ENCODE peak calls at places on chromosome 6, in seven cellular contexts. D is testis, Z is OCI-LY7, U is right lobe of liver, O is prostate gland, J is tibial artery, P is transverse colon. X is an unnamed sample. For H3K4me1 and H3K36me3, the result is how much of the 10 kb centered on the place peaks cover.

GRCh38 chr6:161141173-161141572 is 132.7 kb downstream of the AGPAT4 start:
- DNase-seq in D (no peak), Z (no peak), U (no peak), O (no peak), J (no peak), P (no peak), X (peak)

GRCh38 chr6:22825210-22825609 is 255.8 kb downstream of the HDGFL1 start:
- DNase-seq in D (no peak), Z (no peak), U (no peak), O (no peak), J (no peak), P (no peak), X (no peak)

GRCh38 chr6:11209941-11210340 is 22.5 kb downstream of the NEDD9 start:
- DNase-seq in D (no peak), Z (no peak), U (no peak), O (no peak), J (no peak), P (no peak), X (no peak)

GRCh38 chr6:113596907-113597583 is 260.1 kb upstream of the MARCKS start:
- DNase-seq in D (no peak), Z (peak), U (no peak), O (no peak), J (no peak), P (no peak), X (no peak)

GRCh38 chr6:78268591-78268990 is 598.8 kb upstream of the IRAK1BP1 start:
- DNase-seq in D (no peak), Z (no peak), U (no peak), O (no peak), J (no peak), P (no peak), X (no peak)

GRCh38 chr6:47031656-47032055 is 10.5 kb downstream of the ADGRF1 start:
- DNase-seq in D (no peak), Z (no peak), U (no peak), O (no peak), J (no peak), P (no peak), X (no peak)

GRCh38 chr6:116166369-116166768 is 40.4 kb upstream of the COL10A1 start:
- DNase-seq in D (no peak), Z (no peak), U (no peak), O (no peak), J (no peak), P (no peak), X (no peak)

GRCh38 chr6:148885154-148885870 is 138.5 kb downstream of the UST start:
- DNase-seq in D (no peak), Z (no peak), U (no peak), O (no peak), J (no peak), P (no peak), X (no peak)

GRCh38 chr6:159461998-159462397 is 231.0 kb downstream of the SOD2 start:
- DNase-seq in D (no peak), Z (peak), U (no peak), O (no peak), J (no peak), P (no peak), X (no peak)

GRCh38 chr6:85516168-85516567 is 66.3 kb downstream of the NT5E start:
- DNase-seq in D (no peak), Z (no peak), U (no peak), O (no peak), J (no peak), P (no peak), X (no peak)

GRCh38 chr6:109069746-109070145 is 24.9 kb downstream of the SESN1 start:
- DNase-seq in D (no peak), Z (no peak), U (no peak), O (no peak), J (no peak), P (no peak), X (no peak)

GRCh38 chr6:125918681-125919566 is 37.6 kb upstream of the HINT3 start:
- DNase-seq in D (peak), Z (no peak), U (no peak), O (peak), J (no peak), P (peak), X (peak)

GRCh38 chr6:3749390-3749978 is 2.0 kb downstream of the PXDC1 start:
- DNase-seq in D (no peak), Z (no peak), U (peak), O (peak), J (peak), P (peak), X (peak)

GRCh38 chr6:28597217-28597835 is 71.6 kb downstream of the GPX5 start:
- DNase-seq in D (peak), Z (no peak), U (no peak), O (no peak), J (no peak), P (no peak), X (no peak)

GRCh38 chr6:39790772-39791171 is 1.4 kb upstream of the DAAM2 start:
- DNase-seq in D (no peak), Z (no peak), U (no peak), O (no peak), J (no peak), P (no peak), X (no peak)

GRCh38 chr6:30687659-30688431 is 1.4 kb upstream of the PPP1R18 start:
- DNase-seq in D (no peak), Z (peak), U (peak), O (no peak), J (peak), P (no peak), X (no peak)

GRCh38 chr6:45900808-45901752 is 114.6 kb downstream of the CLIC5 start:
- DNase-seq in D (peak), Z (no peak), U (no peak), O (no peak), J (no peak), P (no peak), X (no peak)

GRCh38 chr6:108518714-108519576 is 41.8 kb upstream of the FOXO3 start:
- DNase-seq in D (no peak), Z (peak), U (no peak), O (no peak), J (no peak), P (no peak), X (no peak)

GRCh38 chr6:72616406-72617015 is 5.4 kb upstream of the KCNQ5 start:
- DNase-seq in D (no peak), Z (peak), U (no peak), O (no peak), J (no peak), P (no peak), X (no peak)

GRCh38 chr6:83868639-83869038 is 9.2 kb downstream of the CYB5R4 start:
- DNase-seq in D (no peak), Z (no peak), U (no peak), O (no peak), J (no peak), P (no peak), X (no peak)

GRCh38 chr6:13354331-13355042 is 26.1 kb upstream of the TBC1D7 start:
- DNase-seq in D (no peak), Z (peak), U (no peak), O (no peak), J (no peak), P (no peak), X (no peak)

GRCh38 chr6:85775883-85776282 is 133.2 kb upstream of the SYNCRIP start:
- DNase-seq in D (no peak), Z (no peak), U (no peak), O (no peak), J (no peak), P (no peak), X (no peak)

GRCh38 chr6:7452898-7453297 is 63.3 kb downstream of the RIOK1 start:
- DNase-seq in D (no peak), Z (no peak), U (no peak), O (no peak), J (no peak), P (no peak), X (no peak)

GRCh38 chr6:90907931-90908655 is 321.2 kb upstream of the MAP3K7 start:
- DNase-seq in D (no peak), Z (no peak), U (no peak), O (peak), J (no peak), P (no peak), X (no peak)

GRCh38 chr6:37239950-37240713 is 17.4 kb upstream of the TBC1D22B start:
- DNase-seq in D (peak), Z (peak), U (peak), O (peak), J (peak), P (peak), X (peak)
- H3K4me1 ChIP-seq in D (under half), Z (under half), U (under half), O (under half), J (under half), P (under half), X (under half)

GRCh38 chr6:32070814-32071466 is 32.7 kb downstream of the CYP21A2 start:
- DNase-seq in D (peak), Z (no peak), U (no peak), O (no peak), J (peak), P (no peak), X (no peak)

GRCh38 chr6:32073613-32074012 is 35.4 kb downstream of the CYP21A2 start:
- DNase-seq in D (no peak), Z (no peak), U (no peak), O (no peak), J (no peak), P (no peak), X (no peak)

GRCh38 chr6:32074996-32075532 is 34.1 kb downstream of the TNXB start:
- DNase-seq in D (no peak), Z (no peak), U (no peak), O (no peak), J (no peak), P (no peak), X (no peak)

GRCh38 chr6:32075781-32076494 is 33.2 kb downstream of the TNXB start:
- DNase-seq in D (no peak), Z (no peak), U (no peak), O (no peak), J (no peak), P (no peak), X (no peak)

GRCh38 chr6:32073066-32073465 is 34.9 kb downstream of the CYP21A2 start:
- DNase-seq in D (no peak), Z (no peak), U (no peak), O (no peak), J (no peak), P (no peak), X (no peak)
- H3K36me3 ChIP-seq in D (under half), Z (under half), U (under half), O (under half), J (half or more), P (under half), X (under half)

DNA sequence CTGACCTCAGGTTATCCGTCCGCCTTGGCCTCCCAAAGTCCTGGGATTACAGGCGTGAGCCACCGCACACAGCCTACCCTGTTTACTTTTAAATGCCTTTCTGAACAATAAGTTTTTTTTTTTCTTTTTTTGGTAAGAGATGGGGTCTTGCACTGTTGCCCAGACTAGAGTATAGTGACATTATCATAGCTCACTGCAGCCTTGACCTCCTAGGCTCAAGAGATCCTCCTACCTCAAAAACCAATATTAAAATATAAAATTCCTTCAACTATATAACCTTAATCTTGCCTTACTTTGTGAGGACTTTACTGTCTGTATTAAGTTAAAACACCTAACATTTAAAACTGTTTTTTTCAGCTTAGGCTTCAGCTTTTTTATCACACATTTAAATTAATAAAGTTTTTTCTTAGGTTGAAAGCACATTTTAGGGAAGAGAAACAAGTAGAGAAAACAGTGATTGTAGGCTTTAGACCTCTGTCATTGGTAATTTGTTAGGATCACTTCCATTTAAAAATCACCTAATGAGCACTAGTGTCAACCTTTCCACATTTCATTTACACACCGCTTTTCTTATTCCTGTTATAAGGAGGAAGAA is 2.9 kb downstream of the UBR2 start:
- DNase-seq in D (no peak), Z (no peak), U (no peak), O (no peak), J (no peak), P (no peak), X (no peak)
- H3K4me3 ChIP-seq in D (no peak), Z (no peak), U (no peak), O (no peak), J (no peak), P (no peak), X (no peak)

GRCh38 chr6:32181148-32181702 is 2.8 kb downstream of the AGER start:
- DNase-seq in D (no peak), Z (no peak), U (no peak), O (no peak), J (no peak), P (no peak), X (no peak)
- H3K4me1 ChIP-seq in D (under half), Z (under half), U (under half), O (under half), J (under half), P (under half), X (under half)

GRCh38 chr6:97187951-97188350 is 95.1 kb downstream of the MMS22L start:
- DNase-seq in D (no peak), Z (no peak), U (no peak), O (no peak), J (no peak), P (no peak), X (no peak)
- H3K36me3 ChIP-seq in D (under half), Z (under half), U (under half), O (under half), J (under half), P (under half), X (under half)

GRCh38 chr6:137006056-137006455 is 38.7 kb downstream of the IL20RA start:
- DNase-seq in D (no peak), Z (no peak), U (no peak), O (no peak), J (no peak), P (no peak), X (no peak)
- H3K4me3 ChIP-seq in D (no peak), Z (no peak), U (no peak), O (no peak), J (no peak), P (no peak), X (no peak)

X was measured in breast epithelium.